ENCODE peak calls at places on chromosomes 3 and 15, in eight cellular contexts. R, A, N, U, I, W, S and Q are unnamed samples.

GRCh38 chr15:67547064-67547463 is 4.6 kb downstream of the MAP2K5 start:
- DNase-seq in N (no peak), U (no peak), A (no peak), W (no peak), S (no peak), I (no peak), R (no peak), Q (no peak)

GRCh38 chr3:195140816-195141793 is 129.9 kb downstream of the XXYLT1 start:
- DNase-seq in R (no peak), S (no peak), A (no peak), U (no peak), I (no peak), W (no peak), N (no peak), Q (no peak)

GRCh38 chr3:12545473-12545791 is at the start of gene MKRN2OS:
- DNase-seq in U (no peak), R (peak; percentile 75), N (peak; percentile 70), W (no peak), S (peak; percentile 98), I (peak; percentile 91), A (peak; percentile 93), Q (no peak)

GRCh38 chr15:23576034-23576433 is 10.6 kb downstream of the MKRN3 start:
- DNase-seq in S (no peak), N (no peak), W (no peak), U (no peak), R (no peak), I (no peak), A (no peak), Q (no peak)

GRCh38 chr15:73746883-73747282 is 6.3 kb downstream of the INSYN1 start:
- DNase-seq in I (no peak), S (no peak), A (no peak), U (no peak), N (no peak), W (no peak), R (no peak), Q (peak; percentile 11)

GRCh38 chr3:16069149-16069922 is 105.1 kb upstream of the GALNT15 start:
- DNase-seq in U (no peak), S (peak; percentile 97), I (peak; percentile 68), A (peak; percentile 95), N (no peak), W (no peak), R (no peak), Q (peak; percentile 89)

GRCh38 chr3:117692416-117692995 is 982.9 kb downstream of the TUSC7 start:
- DNase-seq in R (no peak), W (peak; percentile 43), I (no peak), U (no peak), S (peak; percentile 12), A (no peak), N (no peak), Q (no peak)

GRCh38 chr3:5476403-5476802 is 288.9 kb downstream of the EDEM1 start:
- DNase-seq in R (no peak), W (no peak), N (no peak), U (no peak), A (no peak), I (no peak), S (no peak), Q (no peak)

GRCh38 chr15:62770752-62771151 is 271.8 kb upstream of the TPM1 start:
- DNase-seq in W (no peak), R (no peak), S (peak; percentile 73), I (peak; percentile 87), N (no peak), U (no peak), A (peak; percentile 82), Q (peak; percentile 64)

GRCh38 chr3:56926513-56927282 is 124.9 kb upstream of the ARHGEF3 start:
- DNase-seq in R (no peak), U (no peak), W (no peak), S (peak; percentile 51), A (no peak), N (no peak), I (peak; percentile 95), Q (peak; percentile 51)

GRCh38 chr3:196867507-196868296 is at the start of gene SENP5:
- DNase-seq in U (peak; percentile 93), N (peak; percentile 94), A (peak; percentile 80), S (peak; percentile 91), I (peak; percentile 89), W (peak; percentile 91), R (peak; percentile 96), Q (peak; percentile 97)

DNA sequence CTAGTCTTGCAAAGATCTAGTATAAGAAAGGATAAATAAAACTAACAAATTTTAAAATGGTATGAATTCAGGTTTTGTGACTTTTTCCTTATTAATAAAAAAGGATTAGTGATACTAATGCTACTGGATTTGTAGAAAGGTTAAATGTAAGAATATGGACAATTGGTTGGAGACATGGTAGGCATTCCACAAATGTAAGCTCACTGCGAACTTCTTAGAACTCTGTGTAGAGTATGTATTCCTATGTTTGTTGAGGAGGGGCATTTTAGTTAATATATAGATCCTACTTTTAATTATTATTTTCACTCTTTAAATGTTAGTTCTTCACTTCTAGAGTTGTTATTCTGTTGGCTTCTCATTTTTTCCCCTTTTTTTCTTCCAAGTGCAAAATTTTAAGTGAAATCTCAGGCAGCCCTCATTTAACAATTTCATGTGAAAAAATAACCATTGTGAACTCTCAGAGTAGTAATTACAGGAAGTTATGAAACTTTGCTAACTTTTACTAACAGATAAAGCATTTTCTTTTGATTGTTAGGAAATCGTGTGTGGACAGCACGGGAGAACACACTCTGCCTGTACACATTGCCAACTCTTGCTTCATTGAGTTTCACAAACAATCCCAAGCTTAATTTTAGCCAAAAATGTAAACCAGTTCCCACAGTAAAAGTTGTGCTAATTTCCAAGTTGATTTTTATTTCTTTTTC is 414.5 kb downstream of the RBMS3 start:
- DNase-seq in S (peak; percentile 38), N (no peak), A (peak; percentile 36), I (peak; percentile 55), W (no peak), U (no peak), R (no peak), Q (peak; percentile 94)
- H3K4me1 ChIP-seq in S (peaks cover 38% of the 10 kb centered on the region), N (peaks cover 41% of the 10 kb centered on the region), A (peaks cover 28% of the 10 kb centered on the region), I (peaks cover 34% of the 10 kb centered on the region), W (peaks cover 3% of the 10 kb centered on the region), U (peaks cover 55% of the 10 kb centered on the region), R (no peaks in the 10 kb centered on the region), Q (peaks cover 68% of the 10 kb centered on the region)

DNA sequence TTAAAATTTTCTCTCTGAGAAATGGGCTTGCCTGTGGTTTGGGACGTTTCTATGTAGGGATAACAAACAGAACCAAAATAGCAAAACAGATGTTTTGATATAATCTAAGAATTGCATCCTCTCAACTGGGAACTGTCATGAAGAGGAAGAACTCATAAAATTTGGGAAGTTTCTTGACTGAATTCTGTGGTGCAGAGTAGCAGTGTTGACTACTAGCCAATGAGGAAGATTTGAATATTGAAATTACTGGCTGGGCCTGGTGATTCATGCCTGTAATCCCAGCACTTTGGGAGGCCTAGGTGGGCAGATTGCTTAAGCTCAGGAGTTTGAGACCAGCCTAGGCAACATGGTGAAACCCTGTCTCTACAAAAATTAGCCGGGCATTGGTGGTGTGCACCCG is 42.2 kb downstream of the ZNF609 start:
- DNase-seq in A (no peak), I (no peak), N (no peak), U (no peak), R (no peak), S (no peak), W (no peak), Q (no peak)
- H3K4me1 ChIP-seq in A (no peaks in the 10 kb centered on the region), I (peaks cover 6% of the 10 kb centered on the region), N (peaks cover 57% of the 10 kb centered on the region), U (peaks cover 60% of the 10 kb centered on the region), R (peaks cover 7% of the 10 kb centered on the region), S (no peaks in the 10 kb centered on the region), W (peaks cover 3% of the 10 kb centered on the region), Q (peaks cover 22% of the 10 kb centered on the region)

GRCh38 chr3:60085649-60086048 is 1035.8 kb upstream of the CFAP20DC start:
- DNase-seq in R (no peak), S (no peak), U (no peak), W (no peak), I (no peak), A (no peak), N (no peak), Q (no peak)

GRCh38 chr3:60079076-60079475 is 1029.3 kb upstream of the CFAP20DC start:
- DNase-seq in A (no peak), S (no peak), R (no peak), N (no peak), I (no peak), W (peak; percentile 36), U (no peak), Q (no peak)

GRCh38 chr3:60076307-60076706 is 1026.5 kb upstream of the CFAP20DC start:
- DNase-seq in I (no peak), N (no peak), W (no peak), U (no peak), S (no peak), A (no peak), R (no peak), Q (no peak)

GRCh38 chr3:60081381-60082095 is 1031.7 kb upstream of the CFAP20DC start:
- DNase-seq in I (no peak), W (no peak), A (no peak), R (no peak), U (no peak), S (no peak), N (no peak), Q (no peak)

GRCh38 chr3:60080648-60081047 is 1030.8 kb upstream of the CFAP20DC start:
- DNase-seq in W (no peak), S (no peak), U (no peak), I (no peak), N (no peak), R (no peak), A (no peak), Q (no peak)
- H3K4me1 ChIP-seq in W (peaks cover 2% of the 10 kb centered on the region), S (no peaks in the 10 kb centered on the region), U (peaks cover 6% of the 10 kb centered on the region), I (no peaks in the 10 kb centered on the region), N (no peaks in the 10 kb centered on the region), R (no peaks in the 10 kb centered on the region), A (no peaks in the 10 kb centered on the region), Q (no peaks in the 10 kb centered on the region)

DNA sequence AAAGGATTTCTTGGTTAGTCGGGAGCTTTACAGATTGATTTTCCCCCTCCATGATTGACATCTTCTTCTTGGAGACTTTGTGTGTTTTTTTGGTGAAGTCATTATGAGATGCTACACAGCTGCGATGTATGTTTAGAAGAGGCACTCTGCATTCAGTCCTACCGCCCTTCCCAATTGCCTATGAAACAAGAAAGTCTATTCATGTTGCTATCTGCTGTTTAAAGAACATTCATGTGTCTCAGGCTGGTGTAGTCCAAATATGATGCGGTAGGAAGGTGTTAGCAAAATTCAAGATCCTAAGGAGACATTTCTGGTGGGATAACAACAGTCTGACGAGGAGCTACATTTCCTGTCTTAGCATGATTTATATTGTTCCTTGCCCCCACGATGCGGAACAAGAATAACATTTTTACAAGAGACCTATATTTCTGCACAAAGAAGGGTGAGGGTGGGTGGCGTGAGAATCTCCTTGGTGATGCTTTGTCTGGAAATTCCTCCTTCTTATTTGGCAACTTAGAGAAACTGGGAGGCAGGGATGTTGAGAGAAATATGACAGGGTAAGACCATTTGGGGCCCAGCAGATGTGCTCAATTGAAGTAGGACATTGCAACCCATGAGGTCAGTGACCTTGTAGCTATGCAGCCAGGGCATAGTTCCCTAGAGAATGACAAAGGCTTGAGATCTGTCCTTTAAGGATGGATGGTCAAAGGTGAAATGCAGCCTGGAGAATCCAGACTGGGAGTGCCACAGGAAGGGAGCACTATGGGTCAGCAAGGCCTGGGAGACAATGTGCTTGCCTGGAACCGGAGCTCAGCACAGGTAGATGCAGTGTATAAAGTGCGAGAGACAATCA is 317.3 kb upstream of the TBL1XR1 start:
- DNase-seq in N (no peak), A (no peak), U (no peak), S (no peak), R (no peak), I (no peak), W (no peak), Q (no peak)
- H3K4me1 ChIP-seq in N (peaks cover 30% of the 10 kb centered on the region), A (no peaks in the 10 kb centered on the region), U (peaks cover 61% of the 10 kb centered on the region), S (no peaks in the 10 kb centered on the region), R (no peaks in the 10 kb centered on the region), I (peaks cover 4% of the 10 kb centered on the region), W (no peaks in the 10 kb centered on the region), Q (peaks cover 31% of the 10 kb centered on the region)